ENCODE peak calls at places on chromosome 15, in ten cellular contexts. One of them, this sample, is unnamed.
A peak's percentile ranks its signal among the peaks of the same experiment; 100 is the strongest.

GRCh38 chr15:76062282-76062681 is 2.5 kb downstream of the TMEM266 start:
- DNase-seq in IMR-90: peak; percentile 32
- DNase-seq in ovary: no peak
- DNase-seq in adrenal gland: no peak
- DNase-seq in stomach: no peak
- DNase-seq in K562: no peak
- DNase-seq in heart left ventricle: no peak
- DNase-seq in breast epithelium: no peak
- DNase-seq in vagina: no peak
- DNase-seq in suprapubic skin: no peak
- DNase-seq in this sample: no peak

GRCh38 chr15:98735895-98736617 is 87.7 kb downstream of the IGF1R start:
- DNase-seq in suprapubic skin: no peak
- DNase-seq in stomach: no peak
- DNase-seq in adrenal gland: no peak
- DNase-seq in breast epithelium: no peak
- DNase-seq in ovary: no peak
- DNase-seq in IMR-90: no peak
- DNase-seq in vagina: no peak
- DNase-seq in K562: no peak
- DNase-seq in heart left ventricle: no peak
- DNase-seq in this sample: no peak

GRCh38 chr15:65639509-65639908 is 17.8 kb downstream of the SLC24A1 start:
- DNase-seq in adrenal gland: no peak
- DNase-seq in breast epithelium: no peak
- DNase-seq in vagina: no peak
- DNase-seq in K562: no peak
- DNase-seq in suprapubic skin: no peak
- DNase-seq in stomach: no peak
- DNase-seq in heart left ventricle: no peak
- DNase-seq in IMR-90: no peak
- DNase-seq in ovary: no peak
- DNase-seq in this sample: no peak

GRCh38 chr15:85587707-85588441 is 206.9 kb downstream of the KLHL25 start:
- DNase-seq in adrenal gland: no peak
- DNase-seq in heart left ventricle: no peak
- DNase-seq in K562: no peak
- DNase-seq in ovary: no peak
- DNase-seq in breast epithelium: no peak
- DNase-seq in suprapubic skin: no peak
- DNase-seq in stomach: no peak
- DNase-seq in IMR-90: peak; percentile 82
- DNase-seq in vagina: no peak
- DNase-seq in this sample: no peak

GRCh38 chr15:99999282-100000070 is 266.2 kb upstream of the LYSMD4 start:
- DNase-seq in K562: no peak
- DNase-seq in stomach: no peak
- DNase-seq in IMR-90: no peak
- DNase-seq in suprapubic skin: no peak
- DNase-seq in adrenal gland: no peak
- DNase-seq in vagina: no peak
- DNase-seq in ovary: no peak
- DNase-seq in heart left ventricle: no peak
- DNase-seq in breast epithelium: no peak
- DNase-seq in this sample: no peak

GRCh38 chr15:90062023-90062728 is 40.1 kb downstream of the IDH2 start:
- DNase-seq in K562: peak; percentile 87
- DNase-seq in vagina: no peak
- DNase-seq in suprapubic skin: no peak
- DNase-seq in stomach: peak; percentile 83
- DNase-seq in IMR-90: no peak
- DNase-seq in breast epithelium: peak; percentile 67
- DNase-seq in ovary: peak; percentile 61
- DNase-seq in heart left ventricle: peak; percentile 69
- DNase-seq in adrenal gland: peak; percentile 51
- DNase-seq in this sample: no peak

GRCh38 chr15:29070471-29071192 is 184.9 kb downstream of the APBA2 start:
- DNase-seq in vagina: no peak
- DNase-seq in ovary: no peak
- DNase-seq in stomach: no peak
- DNase-seq in breast epithelium: no peak
- DNase-seq in K562: no peak
- DNase-seq in heart left ventricle: no peak
- DNase-seq in suprapubic skin: no peak
- DNase-seq in IMR-90: no peak
- DNase-seq in adrenal gland: no peak
- DNase-seq in this sample: peak; percentile 37

GRCh38 chr15:29322407-29322806 is 52.8 kb upstream of the NSMCE3 start:
- DNase-seq in IMR-90: peak; percentile 35
- DNase-seq in K562: no peak
- DNase-seq in breast epithelium: no peak
- DNase-seq in vagina: no peak
- DNase-seq in stomach: no peak
- DNase-seq in suprapubic skin: no peak
- DNase-seq in heart left ventricle: no peak
- DNase-seq in ovary: no peak
- DNase-seq in adrenal gland: no peak
- DNase-seq in this sample: no peak

GRCh38 chr15:42152921-42153680 is 3.3 kb downstream of the PLA2G4F start:
- DNase-seq in ovary: no peak
- DNase-seq in suprapubic skin: peak; percentile 39
- DNase-seq in stomach: peak; percentile 25
- DNase-seq in breast epithelium: no peak
- DNase-seq in adrenal gland: no peak
- DNase-seq in heart left ventricle: no peak
- DNase-seq in K562: no peak
- DNase-seq in vagina: no peak
- DNase-seq in IMR-90: no peak
- DNase-seq in this sample: no peak

GRCh38 chr15:61169904-61170695 is 59.0 kb downstream of the RORA start:
- DNase-seq in heart left ventricle: no peak
- DNase-seq in ovary: no peak
- DNase-seq in stomach: no peak
- DNase-seq in vagina: no peak
- DNase-seq in breast epithelium: no peak
- DNase-seq in IMR-90: no peak
- DNase-seq in suprapubic skin: no peak
- DNase-seq in adrenal gland: no peak
- DNase-seq in K562: no peak
- DNase-seq in this sample: no peak

GRCh38 chr15:101490922-101491738 is 1.6 kb upstream of the PCSK6 start:
- DNase-seq in IMR-90: no peak
- DNase-seq in vagina: peak; percentile 78
- DNase-seq in stomach: no peak
- DNase-seq in suprapubic skin: no peak
- DNase-seq in K562: no peak
- DNase-seq in ovary: no peak
- DNase-seq in adrenal gland: no peak
- DNase-seq in breast epithelium: no peak
- DNase-seq in heart left ventricle: no peak
- DNase-seq in this sample: no peak

GRCh38 chr15:77739591-77740378 is 107.1 kb upstream of the LINGO1 start:
- DNase-seq in breast epithelium: no peak
- DNase-seq in adrenal gland: no peak
- DNase-seq in heart left ventricle: no peak
- DNase-seq in vagina: no peak
- DNase-seq in K562: no peak
- DNase-seq in suprapubic skin: no peak
- DNase-seq in stomach: no peak
- DNase-seq in IMR-90: no peak
- DNase-seq in ovary: no peak
- DNase-seq in this sample: no peak
- H3K27me3 ChIP-seq in breast epithelium: no peaks in the 10 kb centered on the region
- H3K27me3 ChIP-seq in adrenal gland: no peaks in the 10 kb centered on the region
- H3K27me3 ChIP-seq in heart left ventricle: peaks cover 10% of the 10 kb centered on the region
- H3K27me3 ChIP-seq in vagina: no peaks in the 10 kb centered on the region
- H3K27me3 ChIP-seq in K562: no peaks in the 10 kb centered on the region
- H3K27me3 ChIP-seq in suprapubic skin: peaks cover 25% of the 10 kb centered on the region
- H3K27me3 ChIP-seq in stomach: peaks cover 89% of the 10 kb centered on the region
- H3K27me3 ChIP-seq in IMR-90: peaks cover 59% of the 10 kb centered on the region
- H3K27me3 ChIP-seq in ovary: no peaks in the 10 kb centered on the region
- H3K27me3 ChIP-seq in this sample: peaks cover 25% of the 10 kb centered on the region

DNA sequence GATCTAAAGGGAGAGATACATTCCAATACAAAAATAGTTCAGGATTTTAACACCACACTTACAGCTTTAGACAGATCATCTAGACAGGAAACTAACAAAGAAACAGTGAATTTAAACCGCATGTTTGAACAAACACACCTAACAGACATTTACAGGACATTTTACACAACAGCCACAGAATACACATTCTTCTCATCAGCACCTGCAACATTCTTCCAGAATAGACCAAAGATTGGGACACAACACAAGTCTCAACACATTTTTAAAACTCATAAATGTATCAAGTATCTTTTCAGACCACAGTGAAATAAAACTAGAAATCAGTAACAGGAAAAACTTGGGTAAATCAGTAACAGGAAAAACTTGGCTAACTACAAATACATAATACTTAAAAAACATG is 256.3 kb downstream of the MCTP2 start:
- DNase-seq in ovary: no peak
- DNase-seq in breast epithelium: no peak
- DNase-seq in K562: no peak
- DNase-seq in adrenal gland: no peak
- DNase-seq in vagina: no peak
- DNase-seq in suprapubic skin: no peak
- DNase-seq in stomach: no peak
- DNase-seq in heart left ventricle: no peak
- DNase-seq in IMR-90: no peak
- DNase-seq in this sample: no peak
- TF ChIP-seq POLR2A in ovary: no peak
- TF ChIP-seq POLR2A in breast epithelium: no peak
- TF ChIP-seq POLR2A in K562: no peak
- TF ChIP-seq POLR2A in adrenal gland: no peak
- TF ChIP-seq POLR2A in vagina: no peak
- TF ChIP-seq POLR2A in suprapubic skin: no peak
- TF ChIP-seq POLR2A in stomach: no peak
- TF ChIP-seq POLR2A in heart left ventricle: no peak
- TF ChIP-seq POLR2A in IMR-90: no peak
- TF ChIP-seq POLR2A in this sample: no peak

GRCh38 chr15:63502137-63502801 is 2.1 kb upstream of the USP3 start:
- DNase-seq in vagina: no peak
- DNase-seq in adrenal gland: no peak
- DNase-seq in ovary: no peak
- DNase-seq in breast epithelium: peak; percentile 50
- DNase-seq in IMR-90: peak; percentile 44
- DNase-seq in K562: no peak
- DNase-seq in heart left ventricle: no peak
- DNase-seq in suprapubic skin: no peak
- DNase-seq in stomach: peak; percentile 64
- DNase-seq in this sample: no peak

GRCh38 chr15:63501256-63502089 is 2.9 kb upstream of the USP3 start:
- DNase-seq in stomach: peak; percentile 80
- DNase-seq in ovary: peak; percentile 87
- DNase-seq in adrenal gland: peak; percentile 77
- DNase-seq in vagina: peak; percentile 92
- DNase-seq in heart left ventricle: peak; percentile 86
- DNase-seq in breast epithelium: peak; percentile 72
- DNase-seq in suprapubic skin: peak; percentile 93
- DNase-seq in K562: no peak
- DNase-seq in IMR-90: peak; percentile 97
- DNase-seq in this sample: peak; percentile 97

GRCh38 chr15:63499611-63500010 is 4.8 kb upstream of the USP3 start:
- DNase-seq in IMR-90: no peak
- DNase-seq in heart left ventricle: no peak
- DNase-seq in stomach: no peak
- DNase-seq in breast epithelium: no peak
- DNase-seq in K562: no peak
- DNase-seq in ovary: no peak
- DNase-seq in vagina: no peak
- DNase-seq in adrenal gland: no peak
- DNase-seq in suprapubic skin: no peak
- DNase-seq in this sample: no peak

GRCh38 chr15:63498815-63499549 is 5.4 kb upstream of the USP3 start:
- DNase-seq in ovary: no peak
- DNase-seq in K562: no peak
- DNase-seq in heart left ventricle: no peak
- DNase-seq in breast epithelium: no peak
- DNase-seq in vagina: no peak
- DNase-seq in IMR-90: no peak
- DNase-seq in stomach: no peak
- DNase-seq in adrenal gland: no peak
- DNase-seq in suprapubic skin: no peak
- DNase-seq in this sample: no peak

GRCh38 chr15:63500265-63501250 is 3.8 kb upstream of the USP3 start:
- DNase-seq in vagina: no peak
- DNase-seq in ovary: no peak
- DNase-seq in stomach: peak; percentile 72
- DNase-seq in IMR-90: no peak
- DNase-seq in K562: no peak
- DNase-seq in breast epithelium: no peak
- DNase-seq in suprapubic skin: no peak
- DNase-seq in adrenal gland: no peak
- DNase-seq in heart left ventricle: no peak
- DNase-seq in this sample: no peak
- TF ChIP-seq CTCF in vagina: no peak
- TF ChIP-seq CTCF in ovary: no peak
- TF ChIP-seq CTCF in stomach: no peak
- TF ChIP-seq CTCF in IMR-90: no peak
- TF ChIP-seq CTCF in K562: no peak
- TF ChIP-seq CTCF in breast epithelium: no peak
- TF ChIP-seq CTCF in suprapubic skin: no peak
- TF ChIP-seq CTCF in adrenal gland: no peak
- TF ChIP-seq CTCF in heart left ventricle: no peak
- TF ChIP-seq CTCF in this sample: no peak

GRCh38 chr15:82108489-82109078 is 62.8 kb upstream of the MEX3B start:
- DNase-seq in heart left ventricle: peak; percentile 48
- DNase-seq in IMR-90: peak; percentile 50
- DNase-seq in K562: peak; percentile 88
- DNase-seq in breast epithelium: peak; percentile 40
- DNase-seq in vagina: no peak
- DNase-seq in stomach: peak; percentile 79
- DNase-seq in ovary: peak; percentile 30
- DNase-seq in adrenal gland: peak; percentile 79
- DNase-seq in suprapubic skin: no peak
- DNase-seq in this sample: peak; percentile 70

GRCh38 chr15:82103500-82103899 is 57.7 kb upstream of the MEX3B start:
- DNase-seq in stomach: no peak
- DNase-seq in IMR-90: no peak
- DNase-seq in vagina: no peak
- DNase-seq in suprapubic skin: no peak
- DNase-seq in ovary: no peak
- DNase-seq in breast epithelium: no peak
- DNase-seq in adrenal gland: no peak
- DNase-seq in heart left ventricle: no peak
- DNase-seq in K562: no peak
- DNase-seq in this sample: no peak

GRCh38 chr15:82110144-82110543 is 64.3 kb upstream of the MEX3B start:
- DNase-seq in suprapubic skin: no peak
- DNase-seq in adrenal gland: no peak
- DNase-seq in ovary: no peak
- DNase-seq in heart left ventricle: no peak
- DNase-seq in stomach: no peak
- DNase-seq in IMR-90: no peak
- DNase-seq in K562: no peak
- DNase-seq in breast epithelium: no peak
- DNase-seq in vagina: no peak
- DNase-seq in this sample: no peak

GRCh38 chr15:82106671-82107070 is 60.9 kb upstream of the MEX3B start:
- DNase-seq in breast epithelium: no peak
- DNase-seq in IMR-90: no peak
- DNase-seq in ovary: no peak
- DNase-seq in heart left ventricle: no peak
- DNase-seq in vagina: no peak
- DNase-seq in stomach: no peak
- DNase-seq in K562: no peak
- DNase-seq in adrenal gland: no peak
- DNase-seq in suprapubic skin: no peak
- DNase-seq in this sample: peak; percentile 10

GRCh38 chr15:82105458-82106205 is 59.8 kb upstream of the MEX3B start:
- DNase-seq in vagina: no peak
- DNase-seq in suprapubic skin: no peak
- DNase-seq in stomach: no peak
- DNase-seq in ovary: no peak
- DNase-seq in breast epithelium: peak; percentile 55
- DNase-seq in K562: no peak
- DNase-seq in adrenal gland: no peak
- DNase-seq in IMR-90: peak; percentile 78
- DNase-seq in heart left ventricle: no peak
- DNase-seq in this sample: peak; percentile 43
- H3K27me3 ChIP-seq in vagina: no peaks in the 10 kb centered on the region
- H3K27me3 ChIP-seq in suprapubic skin: no peaks in the 10 kb centered on the region
- H3K27me3 ChIP-seq in stomach: peaks cover 11% of the 10 kb centered on the region
- H3K27me3 ChIP-seq in ovary: no peaks in the 10 kb centered on the region
- H3K27me3 ChIP-seq in breast epithelium: no peaks in the 10 kb centered on the region
- H3K27me3 ChIP-seq in K562: peaks cover 19% of the 10 kb centered on the region
- H3K27me3 ChIP-seq in adrenal gland: no peaks in the 10 kb centered on the region
- H3K27me3 ChIP-seq in IMR-90: no peaks in the 10 kb centered on the region
- H3K27me3 ChIP-seq in heart left ventricle: no peaks in the 10 kb centered on the region
- H3K27me3 ChIP-seq in this sample: no peaks in the 10 kb centered on the region

This sample was measured in sigmoid colon.